ENCODE peak calls at places on chromosomes 6 and 20, in seven cellular contexts. U is transverse colon, G is IMR-90, N is SJSA1, K is left ventricle myocardium inferior, Q is caudate nucleus, A is endothelial cell of umbilical vein. R is an unnamed sample.

GRCh38 chr6:69887026-69887425 is 20.7 kb downstream of the COL19A1 start:
- DNase-seq in U (no peak), G (peak; percentile 25), N (no peak), K (no peak), Q (no peak), A (no peak), R (no peak)

GRCh38 chr20:50689864-50690263 is 1.5 kb downstream of the RIPOR3 start:
- DNase-seq in U (no peak), G (no peak), N (no peak), K (peak; percentile 23), Q (no peak), A (no peak), R (no peak)

GRCh38 chr6:144216668-144217218 is 66.4 kb downstream of the STX11 start:
- DNase-seq in U (no peak), G (no peak), N (no peak), K (no peak), Q (no peak), A (no peak), R (no peak)

GRCh38 chr20:7723284-7723683 is 217.0 kb downstream of the HAO1 start:
- DNase-seq in U (no peak), G (no peak), N (no peak), K (no peak), Q (no peak), A (peak; percentile 66), R (peak; percentile 80)

GRCh38 chr20:24979036-24979960 is 13.3 kb downstream of the APMAP start:
- DNase-seq in U (no peak), G (no peak), N (peak; percentile 37), K (no peak), Q (no peak), A (no peak), R (no peak)

GRCh38 chr20:21235713-21236445 is 67.3 kb upstream of the XRN2 start:
- DNase-seq in U (peak; percentile 69), G (peak; percentile 66), N (peak; percentile 68), K (peak; percentile 48), Q (peak; percentile 3), A (peak; percentile 74), R (peak; percentile 86)

GRCh38 chr6:84249724-84250123 is 22.3 kb upstream of the CEP162 start:
- DNase-seq in U (no peak), G (no peak), N (no peak), K (no peak), Q (no peak), A (no peak), R (no peak)

GRCh38 chr6:28982476-28983266 is 22.4 kb downstream of the ZNF311 start:
- DNase-seq in U (no peak), G (peak; percentile 67), N (peak; percentile 53), K (no peak), Q (no peak), A (no peak), R (peak; percentile 75)

GRCh38 chr6:84072452-84072997 is 39.0 kb downstream of the MRAP2 start:
- DNase-seq in U (no peak), G (no peak), N (no peak), K (no peak), Q (no peak), A (no peak), R (no peak)

GRCh38 chr6:31762356-31762755 is at the start of gene SAPCD1:
- DNase-seq in U (no peak), G (no peak), N (no peak), K (no peak), Q (no peak), A (no peak), R (no peak)
- H3K27ac ChIP-seq in U (no peak within 1 kb of the TSS), G (no peak within 1 kb of the TSS), N (no peak within 1 kb of the TSS), K (peak within 1 kb of the TSS; percentile 2), Q (no peak within 1 kb of the TSS), A (peak within 1 kb of the TSS; percentile 2), R (no peak within 1 kb of the TSS)

GRCh38 chr6:10532392-10532791 is 11.2 kb downstream of the GCNT2 start:
- DNase-seq in U (no peak), G (no peak), N (no peak), K (no peak), Q (no peak), A (no peak), R (no peak)
- H3K27ac ChIP-seq in U (no peak overlapping the region), G (no peak overlapping the region), N (no peak overlapping the region), K (peak overlapping the region; percentile 34), Q (no peak overlapping the region), A (no peak overlapping the region), R (no peak overlapping the region)

GRCh38 chr20:3471397-3472021 is 691 bp downstream of the ATRN start:
- DNase-seq in U (no peak), G (no peak), N (no peak), K (no peak), Q (no peak), A (no peak), R (no peak)
- H3K27ac ChIP-seq in U (peak overlapping the region; percentile 84), G (peak overlapping the region; percentile 71), N (no peak overlapping the region), K (peak overlapping the region; percentile 92), Q (peak overlapping the region; percentile 44), A (no peak overlapping the region), R (no peak overlapping the region)

GRCh38 chr6:112234596-112234995 is 19.8 kb downstream of the LAMA4 start:
- DNase-seq in U (no peak), G (no peak), N (no peak), K (no peak), Q (no peak), A (no peak), R (no peak)
- H3K27ac ChIP-seq in U (peak overlapping the region; percentile 62), G (no peak overlapping the region), N (no peak overlapping the region), K (peak overlapping the region; percentile 89), Q (no peak overlapping the region), A (peak overlapping the region; percentile 99), R (no peak overlapping the region)

GRCh38 chr6:82017773-82018172 is 229.8 kb downstream of the IBTK start:
- DNase-seq in U (no peak), G (no peak), N (no peak), K (no peak), Q (no peak), A (no peak), R (no peak)
- H3K27ac ChIP-seq in U (no peak overlapping the region), G (no peak overlapping the region), N (no peak overlapping the region), K (peak overlapping the region; percentile 84), Q (no peak overlapping the region), A (no peak overlapping the region), R (no peak overlapping the region)

DNA sequence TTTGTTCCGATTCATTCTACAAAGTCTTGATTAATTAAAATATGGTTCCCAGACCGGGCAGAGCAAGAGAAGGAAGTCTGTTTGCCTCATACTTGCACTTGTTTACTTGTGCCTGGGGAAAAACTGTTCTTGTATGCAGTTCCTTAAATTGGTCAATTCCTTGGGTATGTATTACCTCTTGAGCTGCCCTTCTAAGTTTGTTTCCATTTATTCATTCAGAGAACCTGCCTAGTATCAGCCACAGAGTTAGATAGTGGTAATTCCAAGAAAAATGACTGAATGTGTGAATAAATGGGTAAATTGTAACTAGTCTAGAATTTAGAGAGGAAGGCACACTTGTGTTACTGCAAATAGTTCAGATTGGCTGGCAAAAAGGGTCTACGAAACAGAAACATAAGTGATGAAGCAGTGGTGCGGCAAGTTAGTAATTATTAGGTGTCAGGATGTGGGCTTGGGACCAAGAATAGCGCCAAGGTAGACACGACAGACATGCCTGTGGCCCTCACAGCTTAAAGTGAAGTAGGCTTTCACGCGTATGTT is 525 bp upstream of the MAK start:
- DNase-seq in U (no peak), G (no peak), N (no peak), K (no peak), Q (no peak), A (no peak), R (no peak)
- H3K27ac ChIP-seq in U (no peak overlapping the region), G (no peak overlapping the region), N (no peak overlapping the region), K (no peak overlapping the region), Q (peak overlapping the region; percentile 4), A (no peak overlapping the region), R (no peak overlapping the region)

GRCh38 chr20:54132612-54133433 is 41.0 kb downstream of the CYP24A1 start:
- DNase-seq in U (peak; percentile 24), G (peak; percentile 98), N (peak; percentile 66), K (no peak), Q (no peak), A (no peak), R (peak; percentile 99)
- H3K27ac ChIP-seq in U (peak overlapping the region; percentile 61), G (peak overlapping the region; percentile 94), N (peak overlapping the region; percentile 97), K (no peak overlapping the region), Q (no peak overlapping the region), A (no peak overlapping the region), R (peak overlapping the region; percentile 91)

GRCh38 chr6:7087491-7087979 is 20.2 kb upstream of the RREB1 start:
- DNase-seq in U (peak; percentile 73), G (no peak), N (no peak), K (no peak), Q (no peak), A (no peak), R (no peak)
- H3K27ac ChIP-seq in U (peak overlapping the region; percentile 84), G (no peak overlapping the region), N (no peak overlapping the region), K (no peak overlapping the region), Q (no peak overlapping the region), A (no peak overlapping the region), R (no peak overlapping the region)

R was measured in PC-3.